ENCODE peak calls at places on chromosomes 2 and 18, in four cellular contexts. C, R, Q and X are unnamed samples. For H3K9me3, the result is how much of the 10 kb centered on the place peaks cover.

GRCh38 chr2:23037596-23037995 is 347.4 kb upstream of the KLHL29 start:
- DNase-seq in Q (no peak), C (no peak), R (no peak), X (no peak)

GRCh38 chr2:215796160-215796559 is 217.2 kb downstream of the MREG start:
- DNase-seq in C (no peak), R (no peak), Q (no peak), X (no peak)

GRCh38 chr2:85951351-85952067 is 62.7 kb upstream of the ST3GAL5 start:
- DNase-seq in C (no peak), Q (no peak), R (no peak), X (no peak)

GRCh38 chr2:219687266-219687665 is 59.8 kb downstream of the SLC4A3 start:
- DNase-seq in C (no peak), R (peak), Q (no peak), X (no peak)

GRCh38 chr2:227163445-227163997 is 484 bp downstream of the COL4A4 start:
- DNase-seq in R (no peak), Q (peak), C (no peak), X (no peak)

GRCh38 chr2:19124135-19124534 is 234.3 kb downstream of the OSR1 start:
- DNase-seq in C (peak), R (no peak), Q (no peak), X (no peak)

GRCh38 chr2:174780191-174780590 is 15.9 kb upstream of the CHRNA1 start:
- DNase-seq in C (no peak), Q (no peak), R (no peak), X (no peak)

GRCh38 chr2:188444106-188444835 is 152.6 kb downstream of the GULP1 start:
- DNase-seq in R (no peak), C (no peak), Q (no peak), X (no peak)

GRCh38 chr2:64839844-64840243 is 149.4 kb upstream of the SLC1A4 start:
- DNase-seq in C (no peak), R (peak), Q (no peak), X (no peak)

GRCh38 chr2:147366281-147366680 is 478.5 kb upstream of the ACVR2A start:
- DNase-seq in Q (no peak), R (no peak), C (no peak), X (no peak)

GRCh38 chr2:84969511-84970265 is 1.3 kb upstream of the KCMF1 start:
- DNase-seq in R (no peak), C (no peak), Q (no peak), X (no peak)

GRCh38 chr2:68375522-68376040 is 10.5 kb downstream of the PLEK start:
- DNase-seq in R (no peak), C (no peak), Q (no peak), X (no peak)

GRCh38 chr18:36314754-36315153 is 17.2 kb downstream of the FHOD3 start:
- DNase-seq in C (peak), Q (no peak), R (no peak), X (no peak)

GRCh38 chr2:240395896-240396622 is 39.4 kb upstream of the GPC1 start:
- DNase-seq in C (no peak), Q (no peak), R (no peak), X (no peak)

GRCh38 chr2:231927566-231927890 is 1.3 kb upstream of the NPPC start:
- DNase-seq in Q (no peak), R (no peak), C (no peak), X (no peak)

GRCh38 chr2:74261204-74261864 is 62.9 kb downstream of the MTHFD2 start:
- DNase-seq in R (peak), Q (peak), C (no peak), X (no peak)

GRCh38 chr2:85400023-85400422 is 10.1 kb downstream of the CAPG start:
- DNase-seq in R (no peak), Q (no peak), C (no peak), X (no peak)

GRCh38 chr18:34039194-34039593 is 185.5 kb downstream of the NOL4 start:
- DNase-seq in Q (no peak), R (no peak), C (no peak), X (no peak)

GRCh38 chr2:222320441-222321395 is 21.9 kb upstream of the PAX3 start:
- DNase-seq in Q (no peak), C (no peak), R (no peak), X (no peak)

GRCh38 chr2:112161431-112162145 is 23.4 kb downstream of the FBLN7 start:
- DNase-seq in C (no peak), Q (no peak), R (no peak), X (no peak)

GRCh38 chr2:163528640-163529217 is 207.1 kb downstream of the FIGN start:
- DNase-seq in C (no peak), Q (no peak), R (no peak), X (no peak)

GRCh38 chr2:216700088-216700567 is 4.8 kb upstream of the IGFBP5 start:
- DNase-seq in C (no peak), R (no peak), Q (no peak), X (no peak)

GRCh38 chr2:71452565-71452964 is 796 bp upstream of the DYSF start:
- DNase-seq in R (peak), Q (peak), C (no peak), X (peak)

GRCh38 chr2:39390126-39390692 is 46.9 kb downstream of the MAP4K3 start:
- DNase-seq in Q (no peak), R (no peak), C (no peak), X (no peak)

GRCh38 chr2:39380525-39381150 is 56.4 kb downstream of the MAP4K3 start:
- DNase-seq in R (no peak), Q (no peak), C (no peak), X (no peak)

GRCh38 chr2:39385172-39385571 is 51.9 kb downstream of the MAP4K3 start:
- DNase-seq in C (no peak), Q (no peak), R (no peak), X (no peak)

GRCh38 chr2:39381653-39382052 is 55.4 kb downstream of the MAP4K3 start:
- DNase-seq in C (no peak), Q (no peak), R (no peak), X (no peak)

GRCh38 chr2:39386064-39386463 is 51.0 kb downstream of the MAP4K3 start:
- DNase-seq in Q (no peak), C (no peak), R (no peak), X (no peak)
- H3K9me3 ChIP-seq in Q (under half), C (under half), R (under half), X (under half)

GRCh38 chr18:26192233-26192632 is 34.0 kb upstream of the TAF4B start:
- DNase-seq in C (no peak), Q (no peak), R (no peak), X (no peak)
- TF ChIP-seq CTCF in C (no peak), Q (no peak), R (no peak), X (no peak)

GRCh38 chr2:128036748-128037607 is 9.1 kb upstream of the SAP130 start:
- DNase-seq in Q (no peak), C (no peak), R (no peak), X (no peak)

GRCh38 chr2:128041561-128041960 is 13.7 kb upstream of the SAP130 start:
- DNase-seq in C (no peak), R (no peak), Q (no peak), X (no peak)

GRCh38 chr2:128037624-128038023 is 9.8 kb upstream of the SAP130 start:
- DNase-seq in R (no peak), C (no peak), Q (no peak), X (no peak)

GRCh38 chr2:128040166-128040771 is 12.4 kb upstream of the SAP130 start:
- DNase-seq in R (no peak), Q (no peak), C (no peak), X (no peak)

GRCh38 chr2:128039535-128039934 is 11.7 kb upstream of the SAP130 start:
- DNase-seq in R (no peak), Q (no peak), C (no peak), X (no peak)
- H3K9me3 ChIP-seq in R (under half), Q (half or more), C (under half), X (under half)

DNA sequence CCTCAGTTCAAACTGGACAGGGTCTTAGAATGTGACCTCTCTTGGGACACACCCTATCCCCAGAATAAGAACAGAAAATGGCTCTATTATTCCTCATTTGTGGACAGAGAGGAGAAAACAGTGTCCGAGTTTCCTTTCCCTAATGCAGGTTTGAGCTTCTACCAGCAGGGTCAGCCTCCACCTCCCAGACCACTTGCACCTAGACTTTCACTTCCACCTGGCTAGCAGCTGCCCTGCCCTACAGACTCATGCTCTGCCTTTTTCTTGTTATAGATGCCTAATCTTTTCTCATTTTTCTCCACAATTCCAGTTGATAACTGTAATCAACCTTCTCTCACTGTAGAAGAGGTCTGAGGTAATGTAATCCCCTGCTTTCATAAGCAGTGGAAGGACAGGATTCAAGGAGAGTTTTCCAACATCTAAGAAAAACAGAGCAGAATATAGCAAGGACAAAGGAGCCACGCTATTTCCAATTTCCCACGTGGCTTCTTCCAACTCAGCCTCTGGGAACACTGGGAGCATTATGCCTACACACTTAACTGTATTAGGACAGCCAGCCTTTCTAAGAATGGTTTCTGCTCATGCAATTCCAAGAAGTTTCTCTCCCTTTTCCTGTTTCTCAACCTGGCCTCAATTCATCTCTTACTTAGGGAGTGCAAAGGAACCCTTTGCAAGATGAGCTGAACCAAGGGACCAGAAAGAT is 239.8 kb downstream of the BCL11A start:
- DNase-seq in Q (no peak), R (no peak), C (no peak), X (no peak)
- TF ChIP-seq CTCF in Q (no peak), R (no peak), C (no peak), X (no peak)

DNA sequence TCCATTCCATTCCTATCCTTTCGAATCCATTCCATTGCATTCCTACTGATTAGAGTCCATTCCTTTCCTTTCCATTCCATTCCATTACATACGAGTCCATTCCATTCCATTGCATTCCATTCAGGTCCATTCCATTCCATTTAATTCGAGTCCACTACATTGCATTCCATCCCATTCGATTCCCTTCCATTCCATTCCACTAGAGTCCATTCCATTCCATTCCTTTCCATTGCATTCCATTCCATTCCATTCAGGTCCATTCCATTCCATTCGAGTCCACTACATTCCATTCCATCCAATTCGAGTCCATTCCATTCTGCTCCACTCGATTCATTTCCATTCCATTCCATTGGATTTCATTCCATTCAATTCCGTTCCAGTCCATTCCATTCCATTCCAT is 1133.6 kb downstream of the RPIA start:
- DNase-seq in C (no peak), Q (no peak), R (no peak), X (no peak)
- H3K9me3 ChIP-seq in C (under half), Q (under half), R (under half), X (under half)